ENCODE peak calls at places on chromosomes 4 and X, in six cellular contexts. N is stimulated activated CD8-positive, alpha-beta memory T cell treated with anti-CD3 and anti-CD28 coated beads, Interleukin-7, amount 100 ng/mL, for 48 hours; Z is GM19239; S is hippocampal formation; V is anterior cingulate cortex; R is KBM-7. F is an unnamed sample.

GRCh38 chr4:185394568-185395254 is 1.0 kb downstream of the LRP2BP start:
- DNase-seq in N (no peak), Z (no peak), S (peak), V (no peak), R (peak), F (no peak)

GRCh38 chr4:147696866-147697265 is 12.9 kb upstream of the PRMT9 start:
- DNase-seq in N (no peak), Z (no peak), S (no peak), V (no peak), R (no peak), F (no peak)

GRCh38 chr4:54093609-54094240 is 6.2 kb upstream of the GSX2 start:
- DNase-seq in N (no peak), Z (no peak), S (no peak), V (no peak), R (no peak), F (no peak)

GRCh38 chr4:26953361-26953760 is 92.7 kb downstream of the STIM2 start:
- DNase-seq in N (no peak), Z (no peak), S (no peak), V (no peak), R (no peak), F (no peak)

GRCh38 chr4:150010525-150011126 is 67.6 kb upstream of the DCLK2 start:
- DNase-seq in N (no peak), Z (no peak), S (peak), V (no peak), R (peak), F (no peak)

GRCh38 chr4:11650801-11651596 is 222.3 kb upstream of the HS3ST1 start:
- DNase-seq in N (no peak), Z (no peak), S (no peak), V (peak), R (no peak), F (no peak)

GRCh38 chrX:28946846-28947245 is 359.6 kb downstream of the IL1RAPL1 start:
- DNase-seq in N (no peak), Z (no peak), S (no peak), V (no peak), R (no peak), F (no peak)

GRCh38 chrX:13574600-13574999 is 5.2 kb downstream of the EGFL6 start:
- DNase-seq in N (no peak), Z (no peak), S (no peak), V (no peak), R (no peak), F (peak)

GRCh38 chr4:38958453-38958852 is 73.8 kb downstream of the TMEM156 start:
- DNase-seq in N (no peak), Z (no peak), S (no peak), V (no peak), R (no peak), F (no peak)

GRCh38 chr4:26320159-26320452 is 708 bp upstream of the RBPJ start:
- DNase-seq in N (no peak), Z (peak), S (no peak), V (peak), R (no peak), F (peak)

GRCh38 chrX:121356850-121357171 is 309.4 kb downstream of the GLUD2 start:
- DNase-seq in N (no peak), Z (no peak), S (no peak), V (no peak), R (no peak), F (no peak)

GRCh38 chr4:94475794-94476193 is 24.1 kb downstream of the PDLIM5 start:
- DNase-seq in N (no peak), Z (no peak), S (no peak), V (no peak), R (no peak), F (no peak)

GRCh38 chrX:17692709-17693346 is 44.5 kb upstream of the SCML1 start:
- DNase-seq in N (no peak), Z (no peak), S (no peak), V (no peak), R (no peak), F (no peak)

GRCh38 chr4:122744229-122744628 is 11.7 kb downstream of the BBS12 start:
- DNase-seq in N (no peak), Z (no peak), S (no peak), V (no peak), R (peak), F (no peak)

GRCh38 chrX:10619311-10620015 is 922 bp downstream of the MID1 start:
- DNase-seq in N (no peak), Z (no peak), S (no peak), V (no peak), R (no peak), F (no peak)

GRCh38 chrX:100695991-100696390 is 35.9 kb downstream of the SYTL4 start:
- DNase-seq in N (no peak), Z (no peak), S (no peak), V (no peak), R (no peak), F (no peak)

GRCh38 chrX:136767104-136767941 is 13.4 kb downstream of the ARHGEF6 start:
- DNase-seq in N (no peak), Z (no peak), S (peak), V (peak), R (peak), F (no peak)

GRCh38 chr4:169215656-169216055 is 55.1 kb downstream of the SH3RF1 start:
- DNase-seq in N (no peak), Z (no peak), S (no peak), V (no peak), R (no peak), F (peak)

GRCh38 chrX:150365953-150366911 is 3.1 kb downstream of the MAMLD1 start:
- DNase-seq in N (no peak), Z (no peak), S (peak), V (peak), R (peak), F (no peak)

GRCh38 chr4:141660880-141661279 is 24.5 kb downstream of the IL15 start:
- DNase-seq in N (no peak), Z (no peak), S (no peak), V (no peak), R (no peak), F (no peak)

GRCh38 chr4:98481167-98481566 is 177.2 kb downstream of the TSPAN5 start:
- DNase-seq in N (no peak), Z (no peak), S (peak), V (no peak), R (no peak), F (no peak)

GRCh38 chr4:39469429-39470077 is 10.7 kb downstream of the LIAS start:
- DNase-seq in N (no peak), Z (no peak), S (peak), V (no peak), R (peak), F (peak)

GRCh38 chr4:174520655-174521054 is 1.6 kb downstream of the HPGD start:
- DNase-seq in N (no peak), Z (no peak), S (no peak), V (no peak), R (no peak), F (no peak)

GRCh38 chrX:19514791-19515614 is at the start of gene MAP3K15:
- DNase-seq in N (no peak), Z (peak), S (no peak), V (no peak), R (peak), F (no peak)

GRCh38 chr4:181213562-181213961 is 1029.6 kb upstream of the TENM3 start:
- DNase-seq in N (no peak), Z (no peak), S (no peak), V (no peak), R (no peak), F (no peak)

GRCh38 chr4:128384091-128384520 is 96.5 kb upstream of the PGRMC2 start:
- DNase-seq in N (no peak), Z (no peak), S (no peak), V (no peak), R (no peak), F (no peak)

GRCh38 chr4:128866281-128866680 is 56.8 kb downstream of the JADE1 start:
- DNase-seq in N (no peak), Z (no peak), S (no peak), V (no peak), R (no peak), F (no peak)

GRCh38 chr4:31458813-31459212 is 738.6 kb downstream of the PCDH7 start:
- DNase-seq in N (no peak), Z (no peak), S (no peak), V (no peak), R (no peak), F (no peak)

GRCh38 chr4:38563703-38564490 is 100.1 kb upstream of the KLF3 start:
- DNase-seq in N (no peak), Z (no peak), S (peak), V (peak), R (no peak), F (no peak)

GRCh38 chr4:55795342-55795741 is 24.2 kb upstream of the EXOC1L start:
- DNase-seq in N (no peak), Z (no peak), S (no peak), V (no peak), R (no peak), F (no peak)

F was measured in GM12878.